ENCODE peak calls at places on chromosomes 1 and 21, in nine cellular contexts. J is stomach, B is SK-N-SH, W is prostate gland, R is sigmoid colon, V is transverse colon, U is endothelial cell of umbilical vein, Q is SK-N-MC, P is HL-60. D is an unnamed sample.

GRCh38 chr1:85448358-85448757 is 16.6 kb downstream of the DDAH1 start:
- DNase-seq in V (no peak), W (no peak), B (no peak), U (peak), J (no peak), Q (no peak), P (no peak), R (no peak), D (no peak)

GRCh38 chr21:32537569-32537881 is 47.8 kb downstream of the TCP10L start:
- DNase-seq in B (no peak), R (no peak), J (no peak), P (no peak), U (no peak), Q (no peak), W (no peak), V (no peak), D (no peak)

GRCh38 chr1:44985747-44986359 is 542 bp downstream of the EIF2B3 start:
- DNase-seq in R (no peak), P (no peak), W (no peak), J (no peak), B (no peak), Q (no peak), V (no peak), U (peak), D (no peak)

GRCh38 chr1:224203243-224204016 is 20.4 kb downstream of the DEGS1 start:
- DNase-seq in P (peak), R (peak), W (no peak), V (peak), Q (no peak), J (peak), U (no peak), B (peak), D (no peak)

GRCh38 chr1:48203287-48203900 is 19.1 kb upstream of the SLC5A9 start:
- DNase-seq in B (peak), R (no peak), P (no peak), V (no peak), Q (no peak), J (no peak), U (peak), W (no peak), D (no peak)

GRCh38 chr1:182035097-182035770 is 26.3 kb downstream of the ZNF648 start:
- DNase-seq in B (no peak), R (no peak), P (no peak), U (no peak), W (no peak), V (no peak), Q (no peak), J (no peak), D (no peak)

GRCh38 chr1:101993703-101994102 is 3.0 kb downstream of the OLFM3 start:
- DNase-seq in B (no peak), V (no peak), J (no peak), P (no peak), U (no peak), R (no peak), W (no peak), Q (peak), D (no peak)

GRCh38 chr1:118661769-118662320 is 326.3 kb downstream of the TBX15 start:
- DNase-seq in U (no peak), P (no peak), Q (no peak), J (no peak), R (no peak), B (no peak), V (no peak), W (no peak), D (no peak)

GRCh38 chr1:23400324-23401110 is 24.0 kb downstream of the TCEA3 start:
- DNase-seq in B (no peak), Q (no peak), R (peak), W (no peak), P (no peak), J (no peak), U (no peak), V (no peak), D (no peak)

GRCh38 chr1:39021431-39021830 is 4.7 kb upstream of the NDUFS5 start:
- DNase-seq in B (no peak), W (no peak), J (no peak), V (no peak), U (no peak), Q (no peak), P (no peak), R (no peak), D (no peak)

GRCh38 chr1:77473690-77474089 is 191.9 kb downstream of the AK5 start:
- DNase-seq in B (no peak), Q (no peak), U (peak), R (no peak), P (no peak), W (no peak), J (no peak), V (no peak), D (no peak)

GRCh38 chr1:204962742-204963632 is 80.0 kb upstream of the CNTN2 start:
- DNase-seq in B (no peak), R (no peak), J (no peak), Q (no peak), P (no peak), U (no peak), W (no peak), V (no peak), D (no peak)

GRCh38 chr1:99677416-99677815 is 31.5 kb downstream of the PALMD start:
- DNase-seq in B (no peak), J (no peak), P (no peak), Q (no peak), V (no peak), W (no peak), U (no peak), R (no peak), D (no peak)

GRCh38 chr1:161166669-161167548 is 683 bp downstream of the PPOX start:
- DNase-seq in Q (no peak), P (peak), J (no peak), B (peak), U (no peak), V (no peak), W (no peak), R (no peak), D (no peak)

GRCh38 chr1:17496419-17496818 is 43.1 kb upstream of the ARHGEF10L start:
- DNase-seq in B (no peak), U (no peak), W (no peak), Q (no peak), P (no peak), V (no peak), R (no peak), J (no peak), D (no peak)

GRCh38 chr1:66525086-66525485 is 8.9 kb upstream of the SGIP1 start:
- DNase-seq in P (no peak), J (no peak), W (no peak), Q (no peak), U (no peak), V (no peak), B (no peak), R (no peak), D (no peak)

GRCh38 chr1:45877264-45877663 is 73.9 kb downstream of the MAST2 start:
- DNase-seq in W (no peak), V (no peak), U (no peak), B (no peak), Q (no peak), J (no peak), P (no peak), R (no peak), D (no peak)

GRCh38 chr1:145711213-145711651 is 4.1 kb upstream of the PDZK1 start:
- DNase-seq in V (peak), U (no peak), P (no peak), J (no peak), R (no peak), Q (no peak), B (no peak), W (peak), D (no peak)

GRCh38 chr21:29306920-29307319 is 8.2 kb downstream of the BACH1 start:
- DNase-seq in Q (no peak), R (no peak), P (no peak), J (no peak), W (no peak), U (no peak), V (no peak), B (no peak), D (no peak)

GRCh38 chr1:184163674-184164470 is 112.3 kb downstream of the TSEN15 start:
- DNase-seq in P (no peak), R (no peak), U (peak), W (no peak), Q (no peak), V (no peak), B (no peak), J (no peak), D (no peak)

GRCh38 chr1:196651637-196652215 is at the start of gene CFH:
- DNase-seq in W (no peak), P (no peak), R (no peak), U (peak), Q (peak), J (no peak), B (no peak), V (no peak), D (no peak)

GRCh38 chr1:19359357-19359756 is 47.2 kb downstream of the SLC66A1 start:
- DNase-seq in P (no peak), R (no peak), U (no peak), J (no peak), B (no peak), Q (no peak), V (no peak), W (no peak), D (no peak)

GRCh38 chr1:212518188-212518951 is 85.7 kb downstream of the NENF start:
- DNase-seq in P (no peak), Q (no peak), J (peak), B (peak), R (no peak), W (no peak), U (no peak), V (peak), D (peak)

GRCh38 chr1:15850450-15851079 is 3.1 kb downstream of the SPEN start:
- DNase-seq in W (no peak), U (peak), Q (no peak), J (no peak), P (no peak), B (no peak), V (no peak), R (no peak), D (no peak)

GRCh38 chr1:156807627-156808026 is 9.0 kb downstream of the SH2D2A start:
- DNase-seq in P (no peak), Q (no peak), V (no peak), J (no peak), R (peak), U (no peak), W (no peak), B (no peak), D (no peak)

GRCh38 chr21:34771512-34772028 is 102.8 kb downstream of the CLIC6 start:
- DNase-seq in R (no peak), W (no peak), Q (no peak), J (no peak), V (no peak), P (no peak), U (peak), B (no peak), D (no peak)

GRCh38 chr1:244326757-244327156 is 125.0 kb downstream of the ADSS2 start:
- DNase-seq in U (no peak), R (no peak), V (no peak), W (no peak), J (no peak), Q (no peak), P (no peak), B (no peak), D (no peak)

GRCh38 chr21:25370311-25370744 is 237.0 kb downstream of the MRPL39 start:
- DNase-seq in B (no peak), R (no peak), V (no peak), W (no peak), U (peak), P (no peak), Q (no peak), J (no peak), D (no peak)

GRCh38 chr1:48492392-48492791 is 20.4 kb upstream of the SPATA6 start:
- DNase-seq in Q (no peak), B (no peak), R (no peak), W (no peak), V (peak), J (no peak), U (peak), P (no peak), D (no peak)

GRCh38 chr1:42931108-42931539 is 27.5 kb downstream of the SLC2A1 start:
- DNase-seq in V (peak), B (peak), Q (no peak), P (peak), W (no peak), J (no peak), R (no peak), U (peak), D (no peak)
- TF ChIP-seq POLR2AphosphoS5 in V (no peak), B (no peak), Q (no peak), P (no peak), W (no peak), J (peak), R (no peak), U (no peak), D (no peak)

GRCh38 chr1:173122958-173123852 is 72.5 kb upstream of the TNFSF18 start:
- DNase-seq in B (peak), U (peak), Q (peak), P (peak), R (peak), J (peak), W (peak), V (peak), D (peak)
- TF ChIP-seq POLR2AphosphoS5 in B (peak), U (no peak), Q (peak), P (peak), R (peak), J (peak), W (peak), V (no peak), D (peak)

DNA sequence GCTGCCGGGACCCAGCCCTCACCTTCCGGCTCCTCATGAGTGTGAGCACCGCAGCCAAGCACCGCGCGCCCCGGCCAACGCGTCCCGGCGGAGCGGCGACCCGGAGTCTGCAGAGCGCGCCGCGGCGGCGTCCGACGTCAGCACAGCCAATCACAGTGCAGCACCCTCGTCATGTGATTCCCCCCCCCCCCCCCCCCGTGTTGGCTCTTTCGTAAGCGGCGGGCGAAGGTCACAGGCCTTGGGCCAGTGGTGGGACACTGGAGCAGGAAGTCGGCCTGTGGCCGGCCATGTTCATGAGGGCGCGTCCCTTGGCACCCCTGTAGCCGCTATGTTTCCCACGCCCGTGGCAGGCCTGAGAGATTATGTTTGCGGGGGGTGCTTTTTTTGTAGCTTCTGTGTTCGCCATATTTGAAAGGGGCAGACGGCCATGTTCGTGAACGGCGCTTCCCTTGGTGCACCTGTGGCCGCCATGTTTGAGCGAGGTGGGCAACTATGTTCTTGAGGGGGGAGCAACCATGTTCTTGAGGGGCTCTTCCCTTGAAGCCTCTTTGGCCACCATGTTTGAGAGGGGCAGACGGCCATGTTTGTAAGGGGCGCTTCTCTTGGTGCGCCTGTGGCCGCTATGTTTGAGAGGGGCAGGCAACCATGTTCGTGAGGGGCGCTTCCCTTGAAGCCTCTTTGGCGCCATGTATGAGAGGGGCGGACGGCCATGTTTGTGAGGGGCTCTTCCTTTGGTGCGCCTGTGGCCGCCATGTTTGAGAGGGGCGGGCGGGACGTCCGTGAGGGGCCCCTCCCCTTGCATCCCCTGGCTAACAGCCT is at the start of gene C1orf174:
- DNase-seq in U (peak), Q (peak), B (peak), R (peak), W (peak), V (peak), P (peak), J (peak), D (peak)
- TF ChIP-seq POLR2AphosphoS5 in U (peak), Q (peak), B (peak), R (peak), W (peak), V (peak), P (peak), J (peak), D (peak)

GRCh38 chr1:166166701-166167394 is at the start of gene FAM78B:
- DNase-seq in J (peak), W (peak), V (peak), R (peak), P (peak), U (peak), Q (no peak), B (peak), D (peak)
- TF ChIP-seq POLR2AphosphoS5 in J (no peak), W (no peak), V (peak), R (no peak), P (no peak), U (no peak), Q (no peak), B (no peak), D (no peak)

GRCh38 chr1:27349784-27350672 is 8.2 kb downstream of the SYTL1 start:
- DNase-seq in B (peak), U (peak), W (peak), Q (no peak), R (no peak), P (no peak), J (peak), V (peak), D (peak)
- TF ChIP-seq POLR2AphosphoS5 in B (no peak), U (peak), W (no peak), Q (no peak), R (no peak), P (no peak), J (peak), V (peak), D (no peak)